ENCODE peak calls at places on chromosomes 13 and 19, in seven cellular contexts. I is CD14-positive monocyte, H is mucosa of descending colon, B is thoracic aorta, P is transverse colon, O is lower lobe of right lung, V is GM13976. Q is an unnamed sample.

GRCh38 chr13:39269411-39269810 is 231.2 kb downstream of the NHLRC3 start:
- DNase-seq in I (no peak), H (no peak), B (no peak), P (no peak), O (no peak), V (no peak), Q (no peak)

GRCh38 chr13:26247608-26248007 is 6.3 kb upstream of the CDK8 start:
- DNase-seq in I (no peak), H (no peak), B (no peak), P (no peak), O (no peak), V (no peak), Q (no peak)

GRCh38 chr13:29548722-29549446 is 46.6 kb downstream of the SLC7A1 start:
- DNase-seq in I (no peak), H (peak), B (no peak), P (no peak), O (no peak), V (no peak), Q (no peak)

GRCh38 chr13:37406031-37406430 is 192.5 kb downstream of the POSTN start:
- DNase-seq in I (no peak), H (no peak), B (no peak), P (no peak), O (no peak), V (no peak), Q (no peak)

GRCh38 chr19:9986787-9987281 is 23.5 kb downstream of the COL5A3 start:
- DNase-seq in I (no peak), H (no peak), B (peak), P (peak), O (no peak), V (no peak), Q (no peak)

GRCh38 chr19:43798546-43799409 is 3.5 kb downstream of the LYPD5 start:
- DNase-seq in I (no peak), H (peak), B (no peak), P (peak), O (peak), V (peak), Q (peak)

GRCh38 chr13:101970339-101970738 is 431.5 kb downstream of the FGF14 start:
- DNase-seq in I (no peak), H (no peak), B (no peak), P (no peak), O (no peak), V (no peak), Q (no peak)

GRCh38 chr13:113143466-113144254 is 14.8 kb upstream of the PROZ start:
- DNase-seq in I (no peak), H (no peak), B (no peak), P (no peak), O (peak), V (no peak), Q (no peak)

GRCh38 chr13:35723061-35723461 is 246.6 kb upstream of the MAB21L1 start:
- DNase-seq in I (no peak), H (peak), B (no peak), P (peak), O (no peak), V (no peak), Q (no peak)

GRCh38 chr13:99895428-99895998 is 76.1 kb downstream of the ZIC5 start:
- DNase-seq in I (no peak), H (no peak), B (no peak), P (no peak), O (no peak), V (no peak), Q (no peak)

GRCh38 chr19:29628661-29629385 is 22.7 kb downstream of the POP4 start:
- DNase-seq in I (no peak), H (no peak), B (no peak), P (no peak), O (peak), V (no peak), Q (no peak)

GRCh38 chr13:73514208-73514607 is 455.4 kb downstream of the KLF5 start:
- DNase-seq in I (no peak), H (no peak), B (no peak), P (no peak), O (no peak), V (no peak), Q (no peak)

GRCh38 chr13:107211073-107211472 is 643.1 kb upstream of the ARGLU1 start:
- DNase-seq in I (no peak), H (peak), B (peak), P (peak), O (peak), V (peak), Q (peak)

GRCh38 chr13:51444922-51445321 is 7.9 kb downstream of the INTS6 start:
- DNase-seq in I (no peak), H (no peak), B (no peak), P (no peak), O (no peak), V (no peak), Q (no peak)
- TF ChIP-seq CTCF in I (peak), H (no peak), B (peak), P (no peak), O (no peak), V (no peak), Q (peak)

DNA sequence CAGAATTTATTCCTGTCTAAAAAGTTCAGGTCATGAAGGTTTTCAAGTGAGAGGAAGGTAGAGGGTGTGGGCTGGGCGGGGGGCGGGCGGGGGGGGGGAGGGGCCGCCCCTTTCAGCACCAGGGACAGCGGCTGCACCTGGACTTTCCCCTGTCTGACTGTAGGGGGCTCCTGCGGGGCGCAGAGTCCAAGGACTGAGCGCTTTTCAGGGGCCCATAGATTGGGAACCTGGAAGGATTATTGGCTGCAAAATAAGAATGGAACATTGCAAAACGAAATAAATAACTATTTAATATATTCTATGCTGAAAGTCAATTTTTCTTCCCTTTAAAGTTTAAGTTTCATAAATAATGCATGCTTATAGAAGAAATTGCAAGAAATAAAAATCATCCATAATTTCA is 8.9 kb upstream of the CYP4F3 start:
- DNase-seq in I (no peak), H (peak), B (no peak), P (peak), O (no peak), V (peak), Q (no peak)
- TF ChIP-seq CTCF in I (peak), H (no peak), B (no peak), P (no peak), O (peak), V (peak), Q (peak)

GRCh38 chr13:23086951-23087350 is 93.8 kb upstream of the SGCG start:
- DNase-seq in I (no peak), H (no peak), B (no peak), P (no peak), O (no peak), V (no peak), Q (no peak)

GRCh38 chr13:23081901-23082300 is 98.9 kb upstream of the SGCG start:
- DNase-seq in I (no peak), H (no peak), B (no peak), P (no peak), O (no peak), V (no peak), Q (no peak)

GRCh38 chr13:23087884-23088283 is 92.9 kb upstream of the SGCG start:
- DNase-seq in I (no peak), H (peak), B (no peak), P (no peak), O (no peak), V (peak), Q (peak)
- TF ChIP-seq CTCF in I (peak), H (no peak), B (no peak), P (no peak), O (peak), V (peak), Q (peak)

GRCh38 chr19:1813197-1813836 is 1.2 kb upstream of the ATP8B3 start:
- DNase-seq in I (no peak), H (no peak), B (no peak), P (no peak), O (no peak), V (no peak), Q (no peak)

GRCh38 chr19:1812426-1813196 is 535 bp upstream of the ATP8B3 start:
- DNase-seq in I (peak), H (peak), B (peak), P (peak), O (peak), V (peak), Q (peak)

GRCh38 chr19:1811472-1811894 is 593 bp downstream of the ATP8B3 start:
- DNase-seq in I (peak), H (peak), B (peak), P (peak), O (peak), V (no peak), Q (no peak)

GRCh38 chr19:1810439-1811160 is 1.5 kb downstream of the ATP8B3 start:
- DNase-seq in I (no peak), H (no peak), B (no peak), P (no peak), O (no peak), V (no peak), Q (no peak)

DNA sequence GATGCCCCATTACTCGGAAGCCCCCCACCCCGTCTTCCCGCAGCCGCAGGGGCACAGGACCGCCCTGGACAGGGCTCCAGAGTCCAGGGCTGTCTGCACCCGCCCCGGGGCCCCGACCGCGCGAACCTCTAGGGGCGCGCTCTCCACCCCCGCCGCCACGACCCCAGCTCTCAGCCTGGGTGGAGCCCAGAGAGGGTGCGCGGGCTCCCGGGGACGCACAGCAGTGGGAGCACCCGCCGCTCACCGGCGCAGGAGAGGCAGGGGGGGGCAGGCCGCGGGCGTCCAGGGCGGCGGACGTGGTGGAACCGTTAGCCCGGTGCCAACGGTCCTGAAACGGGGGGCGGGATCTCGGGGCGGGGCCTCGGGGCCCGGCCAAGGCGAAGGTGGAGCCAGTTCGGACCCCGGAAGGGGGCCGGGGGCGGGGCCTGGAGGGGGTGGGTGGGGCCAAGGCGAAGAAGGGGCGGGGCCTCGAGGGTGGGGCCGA is at the start of gene ATP8B3:
- DNase-seq in I (no peak), H (no peak), B (no peak), P (no peak), O (no peak), V (peak), Q (peak)
- TF ChIP-seq CTCF in I (peak), H (no peak), B (no peak), P (no peak), O (no peak), V (no peak), Q (no peak)

DNA sequence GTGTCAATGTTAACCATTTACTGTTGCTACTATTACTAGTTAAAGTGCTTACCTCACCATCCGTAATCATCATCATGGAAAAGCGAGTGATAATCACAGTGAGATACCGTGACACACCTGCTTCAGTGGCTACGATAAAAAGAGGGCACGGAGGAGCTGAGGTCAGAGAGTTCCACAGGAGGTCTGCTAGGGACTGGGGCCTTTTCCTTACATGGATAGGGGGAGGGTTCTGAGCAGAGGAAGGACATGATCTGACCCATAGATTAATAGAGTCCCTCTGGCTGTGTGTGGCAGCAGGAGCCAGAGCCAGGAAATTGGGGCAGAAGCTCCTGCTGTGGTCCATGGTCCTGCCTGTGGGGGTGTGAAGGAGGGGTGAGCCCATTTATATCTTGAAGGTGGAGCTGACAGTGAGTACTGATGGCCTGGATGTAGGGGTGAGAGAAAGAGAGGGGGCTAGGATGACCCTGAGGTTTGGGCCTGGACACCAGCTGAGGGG is 136.7 kb downstream of the SIPA1L3 start:
- DNase-seq in I (no peak), H (no peak), B (no peak), P (no peak), O (no peak), V (no peak), Q (no peak)
- TF ChIP-seq CTCF in I (no peak), H (no peak), B (no peak), P (no peak), O (no peak), V (no peak), Q (no peak)

DNA sequence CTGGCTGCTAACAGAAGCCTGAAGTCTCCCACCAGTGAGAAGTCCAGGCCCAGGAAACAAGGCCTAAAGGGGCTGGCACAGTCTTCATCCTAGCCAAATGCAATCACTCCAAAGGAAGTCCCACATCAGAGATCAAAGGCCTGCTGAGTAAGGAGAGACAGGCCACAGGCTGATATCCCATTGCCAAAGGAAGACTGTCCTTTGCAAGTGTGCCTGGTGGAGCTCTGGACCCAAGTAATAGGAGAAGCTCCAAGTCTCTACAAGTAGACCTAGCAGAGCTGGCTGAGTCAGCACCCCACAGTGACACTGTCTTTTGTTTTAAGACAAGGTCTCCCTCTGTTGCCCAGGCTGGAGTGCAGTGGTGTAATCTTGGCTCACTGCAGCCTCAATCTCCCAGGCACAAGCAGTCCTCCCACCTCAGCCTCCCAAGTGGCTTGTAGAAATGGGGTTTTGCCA is 4.5 kb downstream of the DBP start:
- DNase-seq in I (peak), H (no peak), B (no peak), P (no peak), O (no peak), V (no peak), Q (no peak)
- TF ChIP-seq CTCF in I (no peak), H (no peak), B (no peak), P (no peak), O (no peak), V (no peak), Q (no peak)

DNA sequence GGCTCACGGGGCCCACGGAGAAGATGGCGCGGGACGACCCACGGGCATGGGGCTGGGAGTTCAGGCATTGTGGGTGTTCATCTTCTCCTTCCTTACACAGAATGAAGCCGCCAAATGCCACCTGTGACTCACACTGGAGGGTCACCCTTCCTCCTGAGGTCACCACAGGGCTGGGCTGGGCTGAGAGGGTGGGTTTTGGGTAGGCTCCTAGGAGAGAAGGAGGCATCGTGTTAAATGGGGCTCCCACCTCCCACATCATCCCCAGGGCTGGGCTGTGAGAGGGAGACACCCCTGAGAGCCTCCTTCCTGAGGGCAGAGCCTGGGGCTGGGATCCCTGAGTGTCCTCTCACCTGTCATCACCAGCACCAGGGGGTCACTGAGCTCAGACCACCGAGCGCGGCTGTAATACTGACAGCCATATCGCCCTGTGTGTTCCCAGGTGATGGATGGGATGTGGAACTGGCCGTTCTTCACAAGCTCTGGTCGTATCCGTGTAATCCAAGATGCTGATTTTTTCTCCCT is 1.4 kb downstream of the LILRB2 start:
- DNase-seq in I (no peak), H (no peak), B (no peak), P (no peak), O (no peak), V (no peak), Q (no peak)
- TF ChIP-seq CTCF in I (no peak), H (no peak), B (no peak), P (no peak), O (no peak), V (no peak), Q (no peak)

GRCh38 chr19:12550951-12551832 is at the start of gene ZNF564:
- DNase-seq in I (peak), H (peak), B (peak), P (peak), O (peak), V (peak), Q (peak)
- TF ChIP-seq CTCF in I (no peak), H (no peak), B (no peak), P (no peak), O (no peak), V (no peak), Q (no peak)

GRCh38 chr19:6219592-6220290 is 60.0 kb downstream of the MLLT1 start:
- DNase-seq in I (peak), H (no peak), B (no peak), P (no peak), O (no peak), V (no peak), Q (no peak)
- TF ChIP-seq CTCF in I (no peak), H (no peak), B (no peak), P (no peak), O (no peak), V (no peak), Q (no peak)

Q was measured in GM10248.